ENCODE peak calls at places on chromosome 12, in seven cellular contexts. G is germinal center, F is GM03348, Z is body of pancreas, V is coronary artery, H is iris pigment epithelial cell, B is NCI-H1105 treated with DMSO at 0.1 percent for 48 hours. D is an unnamed sample.

GRCh38 chr12:50918584-50919316 is 33.6 kb upstream of the HIGD1C start:
- DNase-seq in H (no peak), B (no peak), F (no peak), Z (no peak), V (no peak), G (no peak), D (no peak)

GRCh38 chr12:47346251-47347019 is 266.7 kb upstream of the AMIGO2 start:
- DNase-seq in B (no peak), G (no peak), V (no peak), H (no peak), Z (peak), F (peak), D (no peak)

GRCh38 chr12:89117448-89118034 is 234.8 kb downstream of the DUSP6 start:
- DNase-seq in Z (peak), B (peak), F (no peak), V (no peak), G (no peak), H (peak), D (no peak)

GRCh38 chr12:96106137-96106536 is 70.8 kb upstream of the LTA4H start:
- DNase-seq in B (no peak), F (no peak), G (peak), Z (no peak), H (no peak), V (no peak), D (no peak)

GRCh38 chr12:57735198-57735855 is 3.2 kb downstream of the AGAP2 start:
- DNase-seq in G (no peak), V (no peak), Z (no peak), B (no peak), H (no peak), F (no peak), D (no peak)

GRCh38 chr12:58976146-58976545 is 55.8 kb upstream of the LRIG3 start:
- DNase-seq in H (peak), G (no peak), B (no peak), Z (no peak), V (no peak), F (no peak), D (no peak)

GRCh38 chr12:11705010-11705409 is 55.5 kb downstream of the ETV6 start:
- DNase-seq in F (peak), Z (peak), B (no peak), V (no peak), G (no peak), H (peak), D (no peak)

GRCh38 chr12:15534322-15534721 is 212.0 kb downstream of the PTPRO start:
- DNase-seq in B (no peak), H (peak), G (no peak), Z (peak), V (no peak), F (no peak), D (no peak)

GRCh38 chr12:95192271-95192670 is 25.0 kb downstream of the FGD6 start:
- DNase-seq in F (no peak), Z (no peak), B (no peak), V (no peak), H (no peak), G (no peak), D (no peak)

GRCh38 chr12:76996983-76997382 is 68.4 kb downstream of the E2F7 start:
- DNase-seq in G (no peak), H (no peak), Z (no peak), V (no peak), F (no peak), B (no peak), D (no peak)